ENCODE peak calls at places on chromosomes 1 and 21, in six cellular contexts. One of them, this sample, is unnamed.

GRCh38 chr1:8089535-8090228 is 63.6 kb upstream of the ERRFI1 start:
- DNase-seq in SK-N-SH: no peak
- DNase-seq in vagina: no peak
- DNase-seq in lower lobe of right lung: no peak
- DNase-seq in brain microvascular endothelial cell: no peak
- DNase-seq in body of pancreas: no peak
- DNase-seq in this sample: no peak

GRCh38 chr1:21559788-21560567 is 50.8 kb downstream of the ALPL start:
- DNase-seq in SK-N-SH: no peak
- DNase-seq in vagina: no peak
- DNase-seq in lower lobe of right lung: no peak
- DNase-seq in brain microvascular endothelial cell: no peak
- DNase-seq in body of pancreas: no peak
- DNase-seq in this sample: no peak

GRCh38 chr1:207863893-207864535 is 46.9 kb downstream of the CD34 start:
- DNase-seq in SK-N-SH: no peak
- DNase-seq in vagina: no peak
- DNase-seq in lower lobe of right lung: no peak
- DNase-seq in brain microvascular endothelial cell: no peak
- DNase-seq in body of pancreas: no peak
- DNase-seq in this sample: no peak

GRCh38 chr1:163844393-163844948 is 522.7 kb downstream of the NUF2 start:
- DNase-seq in SK-N-SH: no peak
- DNase-seq in vagina: no peak
- DNase-seq in lower lobe of right lung: no peak
- DNase-seq in brain microvascular endothelial cell: peak; percentile 43
- DNase-seq in body of pancreas: no peak
- DNase-seq in this sample: no peak

GRCh38 chr1:187027259-187027658 is 198.5 kb downstream of the PLA2G4A start:
- DNase-seq in SK-N-SH: no peak
- DNase-seq in vagina: no peak
- DNase-seq in lower lobe of right lung: no peak
- DNase-seq in brain microvascular endothelial cell: no peak
- DNase-seq in body of pancreas: no peak
- DNase-seq in this sample: no peak

GRCh38 chr1:19157653-19158052 is 52.4 kb downstream of the UBR4 start:
- DNase-seq in SK-N-SH: no peak
- DNase-seq in vagina: no peak
- DNase-seq in lower lobe of right lung: no peak
- DNase-seq in brain microvascular endothelial cell: no peak
- DNase-seq in body of pancreas: no peak
- DNase-seq in this sample: no peak

GRCh38 chr1:4395158-4395557 is 259.3 kb upstream of the AJAP1 start:
- DNase-seq in SK-N-SH: no peak
- DNase-seq in vagina: no peak
- DNase-seq in lower lobe of right lung: no peak
- DNase-seq in brain microvascular endothelial cell: peak; percentile 57
- DNase-seq in body of pancreas: no peak
- DNase-seq in this sample: no peak

GRCh38 chr1:46667782-46668760 is at the start of gene ATPAF1:
- DNase-seq in SK-N-SH: peak; percentile 91
- DNase-seq in vagina: no peak
- DNase-seq in lower lobe of right lung: peak; percentile 87
- DNase-seq in brain microvascular endothelial cell: peak; percentile 43
- DNase-seq in body of pancreas: peak; percentile 79
- DNase-seq in this sample: peak; percentile 76

GRCh38 chr1:201703646-201704438 is 125.1 kb upstream of the IPO9 start:
- DNase-seq in SK-N-SH: peak; percentile 88
- DNase-seq in vagina: no peak
- DNase-seq in lower lobe of right lung: peak; percentile 88
- DNase-seq in brain microvascular endothelial cell: peak; percentile 60
- DNase-seq in body of pancreas: peak; percentile 86
- DNase-seq in this sample: peak; percentile 86

GRCh38 chr1:222794656-222795474 is 20.0 kb upstream of the DISP1 start:
- DNase-seq in SK-N-SH: no peak
- DNase-seq in vagina: no peak
- DNase-seq in lower lobe of right lung: no peak
- DNase-seq in brain microvascular endothelial cell: no peak
- DNase-seq in body of pancreas: peak; percentile 41
- DNase-seq in this sample: no peak

GRCh38 chr21:16587141-16587570 is 857.4 kb downstream of the USP25 start:
- DNase-seq in SK-N-SH: peak; percentile 48
- DNase-seq in vagina: no peak
- DNase-seq in lower lobe of right lung: peak; percentile 46
- DNase-seq in brain microvascular endothelial cell: peak; percentile 77
- DNase-seq in body of pancreas: peak; percentile 90
- DNase-seq in this sample: peak; percentile 53

GRCh38 chr1:183898610-183899009 is 93.7 kb downstream of the RGL1 start:
- DNase-seq in SK-N-SH: no peak
- DNase-seq in vagina: no peak
- DNase-seq in lower lobe of right lung: no peak
- DNase-seq in brain microvascular endothelial cell: no peak
- DNase-seq in body of pancreas: no peak
- DNase-seq in this sample: no peak

GRCh38 chr1:173426057-173426456 is 51.1 kb upstream of the PRDX6 start:
- DNase-seq in SK-N-SH: no peak
- DNase-seq in vagina: no peak
- DNase-seq in lower lobe of right lung: no peak
- DNase-seq in brain microvascular endothelial cell: no peak
- DNase-seq in body of pancreas: no peak
- DNase-seq in this sample: no peak

GRCh38 chr1:59015708-59016107 is 231.9 kb upstream of the JUN start:
- DNase-seq in SK-N-SH: no peak
- DNase-seq in vagina: peak; percentile 84
- DNase-seq in lower lobe of right lung: no peak
- DNase-seq in brain microvascular endothelial cell: peak; percentile 81
- DNase-seq in body of pancreas: no peak
- DNase-seq in this sample: no peak

GRCh38 chr1:26289158-26290059 is 9.5 kb downstream of the SH3BGRL3 start:
- DNase-seq in SK-N-SH: no peak
- DNase-seq in vagina: no peak
- DNase-seq in lower lobe of right lung: peak; percentile 82
- DNase-seq in brain microvascular endothelial cell: no peak
- DNase-seq in body of pancreas: no peak
- DNase-seq in this sample: no peak

GRCh38 chr21:43323244-43324005 is 103.5 kb downstream of the SIK1 start:
- DNase-seq in SK-N-SH: no peak
- DNase-seq in vagina: no peak
- DNase-seq in lower lobe of right lung: peak; percentile 90
- DNase-seq in brain microvascular endothelial cell: no peak
- DNase-seq in body of pancreas: peak; percentile 94
- DNase-seq in this sample: peak; percentile 83

GRCh38 chr1:237672748-237673147 is 218.0 kb downstream of the ZP4 start:
- DNase-seq in SK-N-SH: peak; percentile 39
- DNase-seq in vagina: no peak
- DNase-seq in lower lobe of right lung: no peak
- DNase-seq in brain microvascular endothelial cell: no peak
- DNase-seq in body of pancreas: no peak
- DNase-seq in this sample: no peak

GRCh38 chr1:167541610-167542009 is 12.0 kb downstream of the CREG1 start:
- DNase-seq in SK-N-SH: no peak
- DNase-seq in vagina: no peak
- DNase-seq in lower lobe of right lung: no peak
- DNase-seq in brain microvascular endothelial cell: no peak
- DNase-seq in body of pancreas: no peak
- DNase-seq in this sample: no peak

DNA sequence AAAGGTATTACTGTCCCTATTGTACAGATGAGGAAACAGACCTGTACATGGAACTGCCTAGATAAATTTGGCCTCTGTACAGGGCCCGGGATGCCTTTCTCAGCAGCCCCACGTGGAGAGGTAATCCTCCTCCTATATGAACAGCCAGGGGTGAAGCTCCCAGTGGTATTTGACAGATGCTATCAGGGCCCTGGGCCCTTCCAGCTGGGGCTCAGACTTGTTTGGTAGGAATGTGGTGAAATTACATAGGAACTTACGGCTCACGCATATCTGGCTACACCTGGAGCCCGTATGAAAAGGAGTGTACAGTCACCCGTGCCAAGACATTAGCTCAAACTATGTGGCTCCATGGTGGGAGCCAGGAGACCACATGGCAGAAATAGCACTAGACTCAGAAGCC is 24.8 kb upstream of the TCEA3 start:
- DNase-seq in SK-N-SH: no peak
- DNase-seq in vagina: no peak
- DNase-seq in lower lobe of right lung: no peak
- DNase-seq in brain microvascular endothelial cell: no peak
- DNase-seq in body of pancreas: no peak
- DNase-seq in this sample: no peak
- H3K27ac ChIP-seq in SK-N-SH: no peak overlapping the region
- H3K27ac ChIP-seq in vagina: no peak overlapping the region
- H3K27ac ChIP-seq in lower lobe of right lung: no peak overlapping the region
- H3K27ac ChIP-seq in brain microvascular endothelial cell: no peak overlapping the region
- H3K27ac ChIP-seq in body of pancreas: no peak overlapping the region
- H3K27ac ChIP-seq in this sample: peak overlapping the region; percentile 23

GRCh38 chr1:107748529-107748928 is 216.5 kb downstream of the VAV3 start:
- DNase-seq in SK-N-SH: peak; percentile 19
- DNase-seq in vagina: no peak
- DNase-seq in lower lobe of right lung: no peak
- DNase-seq in brain microvascular endothelial cell: no peak
- DNase-seq in body of pancreas: no peak
- DNase-seq in this sample: no peak

DNA sequence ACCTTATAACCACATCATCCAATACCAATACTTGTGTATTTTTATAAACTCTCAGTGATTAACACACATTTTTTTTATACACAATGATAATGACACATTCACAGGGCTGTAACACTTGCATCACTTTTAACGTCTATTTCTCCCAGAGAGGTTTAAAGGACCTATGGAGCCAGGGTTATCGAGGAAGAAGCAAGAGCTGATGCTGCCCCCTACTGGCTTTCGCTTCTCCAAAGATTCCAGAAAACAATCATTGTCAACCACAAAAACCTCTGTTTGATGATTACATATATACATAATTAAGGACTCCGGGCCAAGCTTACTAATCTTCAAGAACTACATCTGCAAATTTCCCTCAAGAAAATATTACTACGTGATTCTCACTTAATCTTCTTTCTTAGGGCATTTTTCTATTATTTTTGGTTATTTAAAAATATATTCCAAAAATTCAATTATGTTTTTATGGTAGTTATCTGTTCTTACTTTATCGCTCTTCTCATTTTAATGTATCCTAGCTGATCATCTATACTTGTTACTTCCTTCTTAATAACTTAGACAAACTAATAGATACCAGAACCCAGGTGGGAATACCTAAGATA is 214.5 kb downstream of the VAV3 start:
- DNase-seq in SK-N-SH: peak; percentile 60
- DNase-seq in vagina: no peak
- DNase-seq in lower lobe of right lung: peak; percentile 52
- DNase-seq in brain microvascular endothelial cell: peak; percentile 61
- DNase-seq in body of pancreas: peak; percentile 71
- DNase-seq in this sample: no peak
- TF ChIP-seq CTCF in SK-N-SH: peak; percentile 89
- TF ChIP-seq CTCF in vagina: peak; percentile 42
- TF ChIP-seq CTCF in lower lobe of right lung: peak; percentile 62
- TF ChIP-seq CTCF in brain microvascular endothelial cell: peak; percentile 80
- TF ChIP-seq CTCF in body of pancreas: peak; percentile 48
- TF ChIP-seq CTCF in this sample: peak; percentile 44

GRCh38 chr1:107966550-107966949 is 1.6 kb upstream of the VAV3 start:
- DNase-seq in SK-N-SH: no peak
- DNase-seq in vagina: no peak
- DNase-seq in lower lobe of right lung: no peak
- DNase-seq in brain microvascular endothelial cell: no peak
- DNase-seq in body of pancreas: no peak
- DNase-seq in this sample: no peak

GRCh38 chr1:107963009-107963408 is 2.0 kb downstream of the VAV3 start:
- DNase-seq in SK-N-SH: no peak
- DNase-seq in vagina: no peak
- DNase-seq in lower lobe of right lung: no peak
- DNase-seq in brain microvascular endothelial cell: no peak
- DNase-seq in body of pancreas: no peak
- DNase-seq in this sample: no peak

GRCh38 chr1:107963601-107964396 is 1.2 kb downstream of the VAV3 start:
- DNase-seq in SK-N-SH: peak; percentile 23
- DNase-seq in vagina: no peak
- DNase-seq in lower lobe of right lung: peak; percentile 51
- DNase-seq in brain microvascular endothelial cell: peak; percentile 7
- DNase-seq in body of pancreas: peak; percentile 11
- DNase-seq in this sample: peak; percentile 17

GRCh38 chr1:107964397-107965111 is 426 bp downstream of the VAV3 start:
- DNase-seq in SK-N-SH: peak; percentile 7
- DNase-seq in vagina: no peak
- DNase-seq in lower lobe of right lung: peak; percentile 46
- DNase-seq in brain microvascular endothelial cell: no peak
- DNase-seq in body of pancreas: peak; percentile 13
- DNase-seq in this sample: no peak

DNA sequence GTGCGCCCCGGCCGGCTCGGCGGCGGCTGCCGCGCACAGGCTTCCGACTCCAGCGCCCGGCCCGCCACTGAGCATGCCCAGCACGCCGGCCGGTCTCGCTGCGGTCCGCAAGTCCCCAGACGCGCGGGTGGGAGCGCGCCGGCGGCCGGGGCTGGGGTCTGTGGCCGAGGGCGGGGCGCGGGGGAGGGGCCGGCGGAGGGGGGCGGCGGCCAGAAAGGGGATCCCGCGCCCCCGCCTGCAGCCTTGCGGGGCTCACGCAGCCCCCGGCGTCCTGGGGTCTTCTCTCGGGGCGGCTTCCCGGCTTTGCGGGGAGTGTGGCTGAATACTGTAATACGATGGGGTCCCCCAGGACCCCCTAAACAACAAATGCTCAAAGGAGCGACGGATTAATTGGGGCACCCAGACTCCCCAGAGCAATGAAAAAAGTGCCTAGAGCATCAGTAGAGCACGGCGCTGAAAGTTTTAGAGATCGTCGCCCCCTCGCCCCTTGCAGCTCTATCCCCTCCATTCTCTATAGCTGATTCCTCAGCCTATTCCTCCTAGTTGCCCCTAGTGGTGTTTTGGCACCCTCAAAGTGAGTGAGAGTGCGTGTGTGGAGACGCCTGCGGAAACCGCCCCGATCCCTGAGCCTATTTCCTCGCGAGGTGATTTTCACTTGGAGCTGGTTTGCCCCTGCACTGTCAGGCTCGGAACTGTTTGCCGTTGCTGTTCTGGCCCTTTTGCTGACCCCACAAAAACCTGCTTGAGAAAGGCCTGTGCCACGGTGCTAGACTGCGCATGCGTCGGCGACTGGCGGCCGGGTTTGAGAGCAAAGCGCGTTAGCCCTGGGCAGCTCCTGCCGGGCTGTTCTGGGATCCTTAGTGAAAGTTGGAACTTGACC is at the start of gene VAV3:
- DNase-seq in SK-N-SH: peak; percentile 90
- DNase-seq in vagina: no peak
- DNase-seq in lower lobe of right lung: peak; percentile 84
- DNase-seq in brain microvascular endothelial cell: peak; percentile 41
- DNase-seq in body of pancreas: peak; percentile 54
- DNase-seq in this sample: peak; percentile 82
- H3K4me3 ChIP-seq in SK-N-SH: peak within 1 kb of the TSS; percentile 48
- H3K4me3 ChIP-seq in vagina: peak within 1 kb of the TSS; percentile 56
- H3K4me3 ChIP-seq in lower lobe of right lung: peak within 1 kb of the TSS; percentile 70
- H3K4me3 ChIP-seq in brain microvascular endothelial cell: peak within 1 kb of the TSS; percentile 51
- H3K4me3 ChIP-seq in body of pancreas: no peak within 1 kb of the TSS
- H3K4me3 ChIP-seq in this sample: peak within 1 kb of the TSS; percentile 73

DNA sequence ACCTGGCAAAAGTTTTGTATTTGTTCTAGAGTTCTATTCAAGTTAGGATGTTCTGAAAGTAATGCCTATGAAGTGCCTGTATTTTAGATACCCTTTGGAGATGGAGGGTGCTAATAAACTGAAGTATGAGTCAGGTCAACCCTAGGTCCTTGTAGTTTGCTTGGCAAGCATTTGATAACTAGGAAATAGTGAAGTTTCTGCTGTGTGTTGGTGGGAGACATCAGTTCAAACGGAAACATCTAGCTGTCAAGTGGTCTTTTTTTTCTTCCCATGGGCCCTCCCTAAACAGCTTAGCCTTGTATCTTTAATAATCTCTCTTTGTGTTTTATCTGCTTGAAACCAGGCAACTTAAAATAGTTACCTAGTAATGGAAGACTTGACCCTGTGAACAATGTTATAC is 4.5 kb downstream of the MRPS6 start:
- DNase-seq in SK-N-SH: no peak
- DNase-seq in vagina: no peak
- DNase-seq in lower lobe of right lung: no peak
- DNase-seq in brain microvascular endothelial cell: no peak
- DNase-seq in body of pancreas: no peak
- DNase-seq in this sample: no peak
- H3K27ac ChIP-seq in SK-N-SH: peak overlapping the region; percentile 1
- H3K27ac ChIP-seq in vagina: no peak overlapping the region
- H3K27ac ChIP-seq in lower lobe of right lung: no peak overlapping the region
- H3K27ac ChIP-seq in brain microvascular endothelial cell: no peak overlapping the region
- H3K27ac ChIP-seq in body of pancreas: no peak overlapping the region
- H3K27ac ChIP-seq in this sample: no peak overlapping the region